ENCODE peak calls at places on chromosomes 16 and 17, in five cellular contexts. One of them, this sample, is unnamed.

GRCh38 chr17:34519286-34519685 is 60.1 kb upstream of the TMEM132E start:
- DNase-seq in mammary epithelial cell: no peak
- DNase-seq in lower leg skin: no peak
- DNase-seq in cardiac muscle cell: peak; percentile 4
- DNase-seq in foreskin fibroblast: peak; percentile 3
- DNase-seq in this sample: no peak

GRCh38 chr17:78332991-78333390 is 26.9 kb downstream of the SOCS3 start:
- DNase-seq in mammary epithelial cell: no peak
- DNase-seq in lower leg skin: no peak
- DNase-seq in cardiac muscle cell: no peak
- DNase-seq in foreskin fibroblast: no peak
- DNase-seq in this sample: no peak

GRCh38 chr16:51524555-51525373 is 373.7 kb upstream of the SALL1 start:
- DNase-seq in mammary epithelial cell: peak; percentile 52
- DNase-seq in lower leg skin: no peak
- DNase-seq in cardiac muscle cell: peak; percentile 55
- DNase-seq in foreskin fibroblast: peak; percentile 78
- DNase-seq in this sample: peak; percentile 85

GRCh38 chr16:4684763-4685162 is 8.6 kb upstream of the NUDT16L1 start:
- DNase-seq in mammary epithelial cell: peak; percentile 28
- DNase-seq in lower leg skin: no peak
- DNase-seq in cardiac muscle cell: no peak
- DNase-seq in foreskin fibroblast: no peak
- DNase-seq in this sample: no peak

GRCh38 chr16:75105306-75106061 is 11.1 kb downstream of the LDHD start:
- DNase-seq in mammary epithelial cell: no peak
- DNase-seq in lower leg skin: peak; percentile 64
- DNase-seq in cardiac muscle cell: peak; percentile 36
- DNase-seq in foreskin fibroblast: peak; percentile 49
- DNase-seq in this sample: no peak

GRCh38 chr16:3983081-3983520 is 102.6 kb upstream of the CREBBP start:
- DNase-seq in mammary epithelial cell: peak; percentile 58
- DNase-seq in lower leg skin: peak; percentile 36
- DNase-seq in cardiac muscle cell: peak; percentile 74
- DNase-seq in foreskin fibroblast: peak; percentile 86
- DNase-seq in this sample: peak; percentile 56

GRCh38 chr16:11151156-11151904 is 104.7 kb downstream of the SOCS1 start:
- DNase-seq in mammary epithelial cell: no peak
- DNase-seq in lower leg skin: no peak
- DNase-seq in cardiac muscle cell: no peak
- DNase-seq in foreskin fibroblast: no peak
- DNase-seq in this sample: no peak

GRCh38 chr16:84299734-84300440 is 5.2 kb downstream of the WFDC1 start:
- DNase-seq in mammary epithelial cell: no peak
- DNase-seq in lower leg skin: no peak
- DNase-seq in cardiac muscle cell: no peak
- DNase-seq in foreskin fibroblast: no peak
- DNase-seq in this sample: no peak

GRCh38 chr16:49594706-49595534 is 221.3 kb downstream of the C16orf78 start:
- DNase-seq in mammary epithelial cell: no peak
- DNase-seq in lower leg skin: no peak
- DNase-seq in cardiac muscle cell: no peak
- DNase-seq in foreskin fibroblast: no peak
- DNase-seq in this sample: no peak

DNA sequence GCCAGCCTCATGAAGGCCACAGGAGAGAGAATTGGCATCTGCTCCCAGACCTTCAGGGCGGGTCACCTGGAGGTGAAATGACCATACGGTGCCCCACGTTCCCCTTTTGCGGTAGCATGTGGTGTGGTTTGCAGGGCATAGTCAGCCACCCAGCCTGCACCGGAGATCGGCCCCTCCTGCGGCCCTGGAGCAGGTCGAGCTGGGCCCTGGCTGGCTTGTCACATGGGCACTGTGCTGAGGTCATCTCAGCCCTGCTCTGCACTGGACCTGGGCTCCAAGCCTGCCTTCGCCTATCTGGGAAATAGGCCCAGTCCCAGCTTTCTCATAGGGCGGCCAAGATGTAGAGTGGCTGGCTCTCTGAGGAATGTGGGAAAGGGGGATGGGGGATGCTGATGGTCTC is 16.2 kb downstream of the GSE1 start:
- DNase-seq in mammary epithelial cell: no peak
- DNase-seq in lower leg skin: no peak
- DNase-seq in cardiac muscle cell: no peak
- DNase-seq in foreskin fibroblast: no peak
- DNase-seq in this sample: no peak
- H3K4me3 ChIP-seq in mammary epithelial cell: no peak overlapping the region
- H3K4me3 ChIP-seq in lower leg skin: no peak overlapping the region
- H3K4me3 ChIP-seq in cardiac muscle cell: no peak overlapping the region
- H3K4me3 ChIP-seq in foreskin fibroblast: no peak overlapping the region
- H3K4me3 ChIP-seq in this sample: no peak overlapping the region

DNA sequence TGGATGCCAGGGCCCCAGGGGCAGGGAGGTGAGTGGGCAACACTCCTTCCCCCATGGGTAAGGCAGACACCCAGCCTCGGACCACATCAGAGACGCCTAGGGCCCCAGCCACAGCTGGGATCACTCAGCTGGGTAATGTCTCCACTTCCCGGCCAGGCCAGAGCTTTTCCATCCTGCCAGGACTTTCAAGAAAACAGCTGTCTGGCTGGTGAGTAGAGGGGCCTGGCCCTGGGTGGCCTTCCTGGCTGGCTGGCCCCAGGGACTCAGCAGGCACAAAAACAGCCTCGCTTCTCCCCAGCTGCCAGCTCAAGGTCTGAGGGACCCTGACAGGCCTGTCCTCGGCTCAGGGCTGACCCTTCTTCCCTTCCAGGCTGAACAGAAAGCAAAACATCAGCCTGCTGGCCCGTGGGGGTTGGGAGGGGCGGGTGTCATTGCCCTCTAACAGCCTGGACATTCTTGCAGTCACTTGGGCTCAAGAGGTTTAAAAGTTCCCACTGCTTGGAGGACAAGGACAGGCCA is 45.3 kb upstream of the JPH3 start:
- DNase-seq in mammary epithelial cell: no peak
- DNase-seq in lower leg skin: no peak
- DNase-seq in cardiac muscle cell: peak; percentile 71
- DNase-seq in foreskin fibroblast: peak; percentile 60
- DNase-seq in this sample: no peak
- TF ChIP-seq CTCF in mammary epithelial cell: no peak
- TF ChIP-seq CTCF in lower leg skin: no peak
- TF ChIP-seq CTCF in cardiac muscle cell: no peak
- TF ChIP-seq CTCF in foreskin fibroblast: no peak
- TF ChIP-seq CTCF in this sample: no peak

GRCh38 chr17:79950711-79951110 is 85.0 kb downstream of the TBC1D16 start:
- DNase-seq in mammary epithelial cell: no peak
- DNase-seq in lower leg skin: no peak
- DNase-seq in cardiac muscle cell: no peak
- DNase-seq in foreskin fibroblast: no peak
- DNase-seq in this sample: peak; percentile 37
- H3K4me3 ChIP-seq in mammary epithelial cell: no peak overlapping the region
- H3K4me3 ChIP-seq in lower leg skin: no peak overlapping the region
- H3K4me3 ChIP-seq in cardiac muscle cell: no peak overlapping the region
- H3K4me3 ChIP-seq in foreskin fibroblast: no peak overlapping the region
- H3K4me3 ChIP-seq in this sample: no peak overlapping the region

DNA sequence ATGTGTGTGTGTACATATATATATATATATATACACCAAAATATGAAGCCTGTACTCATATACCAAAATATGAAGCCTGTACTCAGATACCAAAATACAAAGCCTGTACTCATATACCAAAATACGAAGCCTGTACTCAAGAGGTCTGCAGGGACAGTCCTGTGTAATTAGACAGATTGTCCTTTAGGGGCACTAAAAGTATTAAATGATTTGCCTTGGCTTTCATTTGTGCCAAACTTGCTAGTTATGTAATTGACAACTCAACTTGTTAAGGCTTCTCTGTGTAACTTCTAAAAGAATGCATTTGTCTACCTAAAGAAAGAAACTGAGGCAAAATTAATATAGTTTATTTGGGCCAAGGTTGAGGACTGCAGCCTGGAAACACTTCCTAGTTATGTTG is 30.8 kb upstream of the DHX40 start:
- DNase-seq in mammary epithelial cell: peak; percentile 3
- DNase-seq in lower leg skin: no peak
- DNase-seq in cardiac muscle cell: peak; percentile 14
- DNase-seq in foreskin fibroblast: no peak
- DNase-seq in this sample: no peak
- TF ChIP-seq CTCF in mammary epithelial cell: peak; percentile 25
- TF ChIP-seq CTCF in lower leg skin: no peak
- TF ChIP-seq CTCF in cardiac muscle cell: no peak
- TF ChIP-seq CTCF in foreskin fibroblast: peak; percentile 4
- TF ChIP-seq CTCF in this sample: no peak

GRCh38 chr16:8649829-8650554 is 24.4 kb upstream of the ABAT start:
- DNase-seq in mammary epithelial cell: no peak
- DNase-seq in lower leg skin: no peak
- DNase-seq in cardiac muscle cell: no peak
- DNase-seq in foreskin fibroblast: peak; percentile 34
- DNase-seq in this sample: no peak

GRCh38 chr16:8656376-8656775 is 18.0 kb upstream of the ABAT start:
- DNase-seq in mammary epithelial cell: no peak
- DNase-seq in lower leg skin: no peak
- DNase-seq in cardiac muscle cell: no peak
- DNase-seq in foreskin fibroblast: no peak
- DNase-seq in this sample: no peak

GRCh38 chr16:8660841-8661301 is 13.5 kb upstream of the ABAT start:
- DNase-seq in mammary epithelial cell: peak; percentile 65
- DNase-seq in lower leg skin: peak; percentile 22
- DNase-seq in cardiac muscle cell: peak; percentile 69
- DNase-seq in foreskin fibroblast: peak; percentile 74
- DNase-seq in this sample: peak; percentile 64

DNA sequence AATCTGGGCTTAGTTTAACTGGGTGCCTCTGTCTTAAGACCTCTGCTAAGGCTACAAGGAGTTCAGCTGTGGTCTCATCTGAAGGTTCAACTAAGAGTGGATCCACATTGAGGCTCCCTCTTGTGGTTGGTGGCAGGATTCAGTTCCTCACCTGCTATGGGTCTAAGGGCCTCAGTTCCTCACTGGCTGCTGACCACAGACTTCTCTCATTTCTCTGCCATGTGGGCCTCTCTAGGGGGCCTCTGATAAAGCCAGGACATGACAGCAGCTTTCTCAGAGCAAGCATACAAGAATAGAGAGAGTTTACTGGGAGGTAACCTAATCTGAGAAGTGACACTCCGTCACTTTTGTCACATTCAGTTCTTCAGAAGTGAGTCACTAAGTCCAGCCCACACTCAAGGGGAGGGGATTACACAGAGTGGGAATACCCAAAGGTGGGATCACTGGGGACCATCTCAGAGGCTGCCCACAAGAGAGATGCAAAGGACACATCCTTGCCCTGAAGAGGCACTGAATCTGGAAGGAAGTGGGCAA is 19.2 kb upstream of the ABAT start:
- DNase-seq in mammary epithelial cell: peak; percentile 42
- DNase-seq in lower leg skin: no peak
- DNase-seq in cardiac muscle cell: peak; percentile 27
- DNase-seq in foreskin fibroblast: peak; percentile 43
- DNase-seq in this sample: peak; percentile 43
- H3K4me3 ChIP-seq in mammary epithelial cell: no peak overlapping the region
- H3K4me3 ChIP-seq in lower leg skin: no peak overlapping the region
- H3K4me3 ChIP-seq in cardiac muscle cell: no peak overlapping the region
- H3K4me3 ChIP-seq in foreskin fibroblast: no peak overlapping the region
- H3K4me3 ChIP-seq in this sample: no peak overlapping the region

GRCh38 chr16:58640949-58641348 is 11.3 kb upstream of the CNOT1 start:
- DNase-seq in mammary epithelial cell: no peak
- DNase-seq in lower leg skin: no peak
- DNase-seq in cardiac muscle cell: no peak
- DNase-seq in foreskin fibroblast: no peak
- DNase-seq in this sample: no peak

GRCh38 chr16:58639230-58639629 is 9.6 kb upstream of the CNOT1 start:
- DNase-seq in mammary epithelial cell: no peak
- DNase-seq in lower leg skin: no peak
- DNase-seq in cardiac muscle cell: no peak
- DNase-seq in foreskin fibroblast: no peak
- DNase-seq in this sample: no peak

GRCh38 chr16:58636474-58636873 is 6.8 kb upstream of the CNOT1 start:
- DNase-seq in mammary epithelial cell: no peak
- DNase-seq in lower leg skin: no peak
- DNase-seq in cardiac muscle cell: no peak
- DNase-seq in foreskin fibroblast: no peak
- DNase-seq in this sample: no peak

GRCh38 chr16:58639836-58640235 is 10.2 kb upstream of the CNOT1 start:
- DNase-seq in mammary epithelial cell: no peak
- DNase-seq in lower leg skin: no peak
- DNase-seq in cardiac muscle cell: no peak
- DNase-seq in foreskin fibroblast: no peak
- DNase-seq in this sample: no peak

GRCh38 chr16:58638148-58639036 is 8.8 kb upstream of the CNOT1 start:
- DNase-seq in mammary epithelial cell: peak; percentile 81
- DNase-seq in lower leg skin: peak; percentile 40
- DNase-seq in cardiac muscle cell: peak; percentile 89
- DNase-seq in foreskin fibroblast: peak; percentile 93
- DNase-seq in this sample: peak; percentile 81
- TF ChIP-seq CTCF in mammary epithelial cell: peak; percentile 38
- TF ChIP-seq CTCF in lower leg skin: no peak
- TF ChIP-seq CTCF in cardiac muscle cell: peak; percentile 54
- TF ChIP-seq CTCF in foreskin fibroblast: peak; percentile 37
- TF ChIP-seq CTCF in this sample: peak; percentile 61

DNA sequence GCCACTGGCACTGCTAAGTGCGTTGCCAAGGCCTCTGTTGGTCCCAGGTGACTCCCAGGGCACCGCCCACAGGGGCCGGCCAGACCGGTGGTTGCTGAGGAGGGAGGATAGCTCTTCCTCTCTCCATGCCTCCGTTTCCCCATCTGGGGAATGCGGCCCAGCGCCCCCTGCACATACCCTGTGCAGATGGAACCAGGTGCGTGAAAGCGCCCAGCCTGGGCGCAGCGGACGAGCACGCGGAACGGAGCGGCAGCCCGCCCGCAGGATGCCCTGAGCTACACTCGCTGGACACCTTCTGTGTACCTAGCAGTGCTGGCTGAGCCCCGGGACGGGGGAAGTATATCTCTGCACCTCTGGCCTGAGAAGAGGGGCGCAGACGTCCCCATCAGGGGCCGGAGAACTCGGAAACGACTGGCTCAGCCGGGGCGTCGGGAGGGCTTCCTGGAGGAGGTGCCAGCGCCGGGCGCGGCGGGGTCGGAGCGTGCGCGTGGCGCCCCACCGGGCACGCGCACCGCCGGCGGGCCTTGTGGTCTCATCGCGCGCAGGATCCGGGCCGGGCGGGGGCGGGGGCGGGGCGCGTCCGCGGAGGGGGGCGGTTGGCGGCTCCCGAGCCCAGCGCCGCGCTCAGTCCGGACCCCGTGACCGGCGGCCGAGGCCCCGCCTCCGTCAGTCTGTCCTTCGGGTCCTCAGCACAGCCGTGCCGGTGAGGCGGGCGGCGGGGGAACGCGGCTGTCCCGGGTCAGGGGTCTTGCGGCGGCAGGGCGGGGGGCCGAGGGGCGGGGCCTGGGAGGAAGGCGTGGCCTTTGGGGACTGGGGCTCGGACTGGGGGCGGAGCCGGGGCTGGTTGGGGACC is at the start of the genes CCDC78 and HAGHL:
- DNase-seq in mammary epithelial cell: no peak
- DNase-seq in lower leg skin: no peak
- DNase-seq in cardiac muscle cell: peak; percentile 56
- DNase-seq in foreskin fibroblast: peak; percentile 86
- DNase-seq in this sample: peak; percentile 32
- H3K4me3 ChIP-seq in mammary epithelial cell: peak within 1 kb of the TSS; percentile 62
- H3K4me3 ChIP-seq in lower leg skin: peak within 1 kb of the TSS; percentile 18
- H3K4me3 ChIP-seq in cardiac muscle cell: peak within 1 kb of the TSS; percentile 38
- H3K4me3 ChIP-seq in foreskin fibroblast: peak within 1 kb of the TSS; percentile 59
- H3K4me3 ChIP-seq in this sample: peak within 1 kb of the TSS; percentile 62

GRCh38 chr17:58534331-58534730 is 19.9 kb upstream of the MTMR4 start:
- DNase-seq in mammary epithelial cell: no peak
- DNase-seq in lower leg skin: no peak
- DNase-seq in cardiac muscle cell: no peak
- DNase-seq in foreskin fibroblast: no peak
- DNase-seq in this sample: no peak
- TF ChIP-seq CTCF in mammary epithelial cell: no peak
- TF ChIP-seq CTCF in lower leg skin: no peak
- TF ChIP-seq CTCF in cardiac muscle cell: no peak
- TF ChIP-seq CTCF in foreskin fibroblast: no peak
- TF ChIP-seq CTCF in this sample: no peak

GRCh38 chr17:83119987-83120864 is 40.8 kb downstream of the METRNL start:
- DNase-seq in mammary epithelial cell: peak; percentile 29
- DNase-seq in lower leg skin: no peak
- DNase-seq in cardiac muscle cell: no peak
- DNase-seq in foreskin fibroblast: peak; percentile 15
- DNase-seq in this sample: no peak
- H3K4me3 ChIP-seq in mammary epithelial cell: no peak overlapping the region
- H3K4me3 ChIP-seq in lower leg skin: no peak overlapping the region
- H3K4me3 ChIP-seq in cardiac muscle cell: no peak overlapping the region
- H3K4me3 ChIP-seq in foreskin fibroblast: no peak overlapping the region
- H3K4me3 ChIP-seq in this sample: no peak overlapping the region

This sample was measured in astrocyte of the spinal cord.